ENCODE peak calls at places on chromosome 22, in four cellular contexts. One of them, this sample, is unnamed.

GRCh38 chr22:49052560-49052959 is 775.1 kb downstream of the BRD1 start:
- DNase-seq in pulmonary artery endothelial cell: no peak
- DNase-seq in SHP77: no peak
- DNase-seq in kidney glomerular epithelial cell: no peak
- DNase-seq in this sample: no peak

GRCh38 chr22:39348909-39349505 is 784 bp upstream of the SYNGR1 start:
- DNase-seq in pulmonary artery endothelial cell: no peak
- DNase-seq in SHP77: no peak
- DNase-seq in kidney glomerular epithelial cell: no peak
- DNase-seq in this sample: no peak

GRCh38 chr22:44383652-44384562 is 71.2 kb upstream of the SHISAL1 start:
- DNase-seq in pulmonary artery endothelial cell: no peak
- DNase-seq in SHP77: no peak
- DNase-seq in kidney glomerular epithelial cell: no peak
- DNase-seq in this sample: no peak

GRCh38 chr22:45318168-45318557 is 8.4 kb downstream of the FAM118A start:
- DNase-seq in pulmonary artery endothelial cell: peak; percentile 90
- DNase-seq in SHP77: peak; percentile 82
- DNase-seq in kidney glomerular epithelial cell: peak; percentile 56
- DNase-seq in this sample: no peak

GRCh38 chr22:46119093-46119728 is 31.1 kb upstream of the PPARA start:
- DNase-seq in pulmonary artery endothelial cell: no peak
- DNase-seq in SHP77: no peak
- DNase-seq in kidney glomerular epithelial cell: no peak
- DNase-seq in this sample: no peak

GRCh38 chr22:38415046-38415445 is 40.0 kb downstream of the KCNJ4 start:
- DNase-seq in pulmonary artery endothelial cell: no peak
- DNase-seq in SHP77: no peak
- DNase-seq in kidney glomerular epithelial cell: no peak
- DNase-seq in this sample: no peak

GRCh38 chr22:48855593-48856307 is 971.9 kb downstream of the BRD1 start:
- DNase-seq in pulmonary artery endothelial cell: no peak
- DNase-seq in SHP77: no peak
- DNase-seq in kidney glomerular epithelial cell: no peak
- DNase-seq in this sample: no peak

GRCh38 chr22:49299821-49300231 is 527.8 kb downstream of the BRD1 start:
- DNase-seq in pulmonary artery endothelial cell: no peak
- DNase-seq in SHP77: no peak
- DNase-seq in kidney glomerular epithelial cell: no peak
- DNase-seq in this sample: no peak

GRCh38 chr22:19772673-19773469 is 12.3 kb downstream of the TBX1 start:
- DNase-seq in pulmonary artery endothelial cell: peak; percentile 39
- DNase-seq in SHP77: no peak
- DNase-seq in kidney glomerular epithelial cell: no peak
- DNase-seq in this sample: no peak

GRCh38 chr22:39287076-39287743 is 32.2 kb downstream of the RPL3 start:
- DNase-seq in pulmonary artery endothelial cell: no peak
- DNase-seq in SHP77: no peak
- DNase-seq in kidney glomerular epithelial cell: peak; percentile 89
- DNase-seq in this sample: no peak

GRCh38 chr22:39090426-39091064 is 6.5 kb upstream of the APOBEC3H start:
- DNase-seq in pulmonary artery endothelial cell: no peak
- DNase-seq in SHP77: no peak
- DNase-seq in kidney glomerular epithelial cell: no peak
- DNase-seq in this sample: no peak

GRCh38 chr22:50684986-50685385 is 12.4 kb downstream of the SHANK3 start:
- DNase-seq in pulmonary artery endothelial cell: no peak
- DNase-seq in SHP77: no peak
- DNase-seq in kidney glomerular epithelial cell: no peak
- DNase-seq in this sample: no peak

GRCh38 chr22:19800761-19801244 is 40.2 kb downstream of the TBX1 start:
- DNase-seq in pulmonary artery endothelial cell: no peak
- DNase-seq in SHP77: no peak
- DNase-seq in kidney glomerular epithelial cell: no peak
- DNase-seq in this sample: no peak

GRCh38 chr22:40498454-40499186 is 128.2 kb downstream of the SGSM3 start:
- DNase-seq in pulmonary artery endothelial cell: no peak
- DNase-seq in SHP77: peak; percentile 54
- DNase-seq in kidney glomerular epithelial cell: peak; percentile 99
- DNase-seq in this sample: peak; percentile 90

GRCh38 chr22:39309881-39310714 is 9.3 kb downstream of the RPL3 start:
- DNase-seq in pulmonary artery endothelial cell: no peak
- DNase-seq in SHP77: no peak
- DNase-seq in kidney glomerular epithelial cell: peak; percentile 40
- DNase-seq in this sample: no peak

GRCh38 chr22:32348031-32348611 is 9.5 kb upstream of the RFPL3 start:
- DNase-seq in pulmonary artery endothelial cell: no peak
- DNase-seq in SHP77: no peak
- DNase-seq in kidney glomerular epithelial cell: no peak
- DNase-seq in this sample: no peak

GRCh38 chr22:29854432-29854831 is 16.4 kb upstream of the ASCC2 start:
- DNase-seq in pulmonary artery endothelial cell: no peak
- DNase-seq in SHP77: no peak
- DNase-seq in kidney glomerular epithelial cell: no peak
- DNase-seq in this sample: no peak

GRCh38 chr22:36925388-36926290 is 12.2 kb downstream of the CSF2RB start:
- DNase-seq in pulmonary artery endothelial cell: no peak
- DNase-seq in SHP77: no peak
- DNase-seq in kidney glomerular epithelial cell: no peak
- DNase-seq in this sample: no peak

GRCh38 chr22:41535244-41535643 is 9.0 kb downstream of the POLR3H start:
- DNase-seq in pulmonary artery endothelial cell: no peak
- DNase-seq in SHP77: no peak
- DNase-seq in kidney glomerular epithelial cell: no peak
- DNase-seq in this sample: peak; percentile 3

GRCh38 chr22:40578171-40578570 is 58.3 kb downstream of the MRTFA start:
- DNase-seq in pulmonary artery endothelial cell: no peak
- DNase-seq in SHP77: no peak
- DNase-seq in kidney glomerular epithelial cell: no peak
- DNase-seq in this sample: no peak

GRCh38 chr22:22386602-22387385 is 121.7 kb downstream of the ZNF280B start:
- DNase-seq in pulmonary artery endothelial cell: no peak
- DNase-seq in SHP77: no peak
- DNase-seq in kidney glomerular epithelial cell: no peak
- DNase-seq in this sample: no peak

GRCh38 chr22:46066691-46067090 is 83.6 kb upstream of the PPARA start:
- DNase-seq in pulmonary artery endothelial cell: no peak
- DNase-seq in SHP77: peak; percentile 58
- DNase-seq in kidney glomerular epithelial cell: no peak
- DNase-seq in this sample: no peak

GRCh38 chr22:35230839-35231584 is 26.3 kb upstream of the HMGXB4 start:
- DNase-seq in pulmonary artery endothelial cell: no peak
- DNase-seq in SHP77: peak; percentile 71
- DNase-seq in kidney glomerular epithelial cell: no peak
- DNase-seq in this sample: no peak

GRCh38 chr22:39240841-39241631 is 3.7 kb downstream of the PDGFB start:
- DNase-seq in pulmonary artery endothelial cell: no peak
- DNase-seq in SHP77: no peak
- DNase-seq in kidney glomerular epithelial cell: peak; percentile 33
- DNase-seq in this sample: no peak

GRCh38 chr22:31544481-31545480 is 48.4 kb downstream of the SFI1 start:
- DNase-seq in pulmonary artery endothelial cell: no peak
- DNase-seq in SHP77: no peak
- DNase-seq in kidney glomerular epithelial cell: peak; percentile 79
- DNase-seq in this sample: no peak

GRCh38 chr22:28674121-28674563 is 5.5 kb downstream of the TTC28 start:
- DNase-seq in pulmonary artery endothelial cell: no peak
- DNase-seq in SHP77: no peak
- DNase-seq in kidney glomerular epithelial cell: no peak
- DNase-seq in this sample: peak; percentile 36